ENCODE peak calls at places on chromosomes 16 and 17, in ten cellular contexts. One of them, this sample, is unnamed.
A peak's percentile ranks its signal among the peaks of the same experiment; 100 is the strongest.

GRCh38 chr16:425082-425718 is at the start of gene RAB11FIP3:
- DNase-seq in upper lobe of right lung: peak; percentile 92
- DNase-seq in ELR: peak; percentile 81
- DNase-seq in endothelial cell: peak; percentile 72
- DNase-seq in HAP-1: peak; percentile 87
- DNase-seq in T-helper 2 cell: peak; percentile 80
- DNase-seq in mesothelial cell of epicardium: peak; percentile 87
- DNase-seq in omental fat pad: peak; percentile 61
- DNase-seq in GM12878: peak; percentile 35
- DNase-seq in bronchial epithelial cell: peak; percentile 37
- DNase-seq in this sample: peak; percentile 79

GRCh38 chr16:29641561-29641960 is 21.5 kb upstream of the SPN start:
- DNase-seq in upper lobe of right lung: no peak
- DNase-seq in ELR: no peak
- DNase-seq in endothelial cell: no peak
- DNase-seq in HAP-1: no peak
- DNase-seq in T-helper 2 cell: no peak
- DNase-seq in mesothelial cell of epicardium: no peak
- DNase-seq in omental fat pad: no peak
- DNase-seq in GM12878: no peak
- DNase-seq in bronchial epithelial cell: no peak
- DNase-seq in this sample: no peak

GRCh38 chr17:67385122-67385988 is 8.3 kb downstream of the PITPNC1 start:
- DNase-seq in upper lobe of right lung: no peak
- DNase-seq in ELR: no peak
- DNase-seq in endothelial cell: no peak
- DNase-seq in HAP-1: no peak
- DNase-seq in T-helper 2 cell: no peak
- DNase-seq in mesothelial cell of epicardium: no peak
- DNase-seq in omental fat pad: no peak
- DNase-seq in GM12878: no peak
- DNase-seq in bronchial epithelial cell: no peak
- DNase-seq in this sample: no peak

GRCh38 chr17:36743130-36743529 is 141.7 kb downstream of the MRM1 start:
- DNase-seq in upper lobe of right lung: peak; percentile 79
- DNase-seq in ELR: no peak
- DNase-seq in endothelial cell: no peak
- DNase-seq in HAP-1: no peak
- DNase-seq in T-helper 2 cell: no peak
- DNase-seq in mesothelial cell of epicardium: no peak
- DNase-seq in omental fat pad: no peak
- DNase-seq in GM12878: no peak
- DNase-seq in bronchial epithelial cell: no peak
- DNase-seq in this sample: no peak

GRCh38 chr16:79651363-79651762 is 50.8 kb upstream of the MAF start:
- DNase-seq in upper lobe of right lung: no peak
- DNase-seq in ELR: no peak
- DNase-seq in endothelial cell: no peak
- DNase-seq in HAP-1: no peak
- DNase-seq in T-helper 2 cell: no peak
- DNase-seq in mesothelial cell of epicardium: no peak
- DNase-seq in omental fat pad: no peak
- DNase-seq in GM12878: no peak
- DNase-seq in bronchial epithelial cell: peak; percentile 91
- DNase-seq in this sample: no peak

GRCh38 chr17:44024271-44024663 is 9.5 kb upstream of the TMEM101 start:
- DNase-seq in upper lobe of right lung: no peak
- DNase-seq in ELR: no peak
- DNase-seq in endothelial cell: no peak
- DNase-seq in HAP-1: no peak
- DNase-seq in T-helper 2 cell: no peak
- DNase-seq in mesothelial cell of epicardium: no peak
- DNase-seq in omental fat pad: no peak
- DNase-seq in GM12878: no peak
- DNase-seq in bronchial epithelial cell: no peak
- DNase-seq in this sample: no peak

GRCh38 chr17:36816889-36817288 is 120.4 kb upstream of the LHX1 start:
- DNase-seq in upper lobe of right lung: no peak
- DNase-seq in ELR: no peak
- DNase-seq in endothelial cell: no peak
- DNase-seq in HAP-1: no peak
- DNase-seq in T-helper 2 cell: no peak
- DNase-seq in mesothelial cell of epicardium: no peak
- DNase-seq in omental fat pad: no peak
- DNase-seq in GM12878: no peak
- DNase-seq in bronchial epithelial cell: no peak
- DNase-seq in this sample: no peak

GRCh38 chr16:62882552-62883221 is 846.4 kb upstream of the CDH8 start:
- DNase-seq in upper lobe of right lung: no peak
- DNase-seq in ELR: no peak
- DNase-seq in endothelial cell: no peak
- DNase-seq in HAP-1: no peak
- DNase-seq in T-helper 2 cell: no peak
- DNase-seq in mesothelial cell of epicardium: no peak
- DNase-seq in omental fat pad: no peak
- DNase-seq in GM12878: no peak
- DNase-seq in bronchial epithelial cell: no peak
- DNase-seq in this sample: no peak

GRCh38 chr16:57187508-57187854 is 1.4 kb downstream of the RSPRY1 start:
- DNase-seq in upper lobe of right lung: no peak
- DNase-seq in ELR: no peak
- DNase-seq in endothelial cell: no peak
- DNase-seq in HAP-1: no peak
- DNase-seq in T-helper 2 cell: peak; percentile 4
- DNase-seq in mesothelial cell of epicardium: no peak
- DNase-seq in omental fat pad: no peak
- DNase-seq in GM12878: no peak
- DNase-seq in bronchial epithelial cell: no peak
- DNase-seq in this sample: no peak

GRCh38 chr17:1928976-1929375 is 96.2 kb downstream of the RTN4RL1 start:
- DNase-seq in upper lobe of right lung: no peak
- DNase-seq in ELR: no peak
- DNase-seq in endothelial cell: no peak
- DNase-seq in HAP-1: no peak
- DNase-seq in T-helper 2 cell: no peak
- DNase-seq in mesothelial cell of epicardium: no peak
- DNase-seq in omental fat pad: no peak
- DNase-seq in GM12878: no peak
- DNase-seq in bronchial epithelial cell: no peak
- DNase-seq in this sample: no peak

GRCh38 chr16:55568151-55568693 is 1.7 kb downstream of the CAPNS2 start:
- DNase-seq in upper lobe of right lung: no peak
- DNase-seq in ELR: no peak
- DNase-seq in endothelial cell: no peak
- DNase-seq in HAP-1: no peak
- DNase-seq in T-helper 2 cell: no peak
- DNase-seq in mesothelial cell of epicardium: no peak
- DNase-seq in omental fat pad: no peak
- DNase-seq in GM12878: no peak
- DNase-seq in bronchial epithelial cell: peak; percentile 99
- DNase-seq in this sample: peak; percentile 72

GRCh38 chr17:48553837-48554236 is 8.9 kb upstream of the HOXB2 start:
- DNase-seq in upper lobe of right lung: no peak
- DNase-seq in ELR: no peak
- DNase-seq in endothelial cell: no peak
- DNase-seq in HAP-1: no peak
- DNase-seq in T-helper 2 cell: no peak
- DNase-seq in mesothelial cell of epicardium: no peak
- DNase-seq in omental fat pad: no peak
- DNase-seq in GM12878: no peak
- DNase-seq in bronchial epithelial cell: no peak
- DNase-seq in this sample: no peak

GRCh38 chr17:38761612-38762011 is 9.1 kb downstream of the PSMB3 start:
- DNase-seq in upper lobe of right lung: no peak
- DNase-seq in ELR: peak; percentile 65
- DNase-seq in endothelial cell: peak; percentile 63
- DNase-seq in HAP-1: no peak
- DNase-seq in T-helper 2 cell: no peak
- DNase-seq in mesothelial cell of epicardium: no peak
- DNase-seq in omental fat pad: no peak
- DNase-seq in GM12878: no peak
- DNase-seq in bronchial epithelial cell: peak; percentile 36
- DNase-seq in this sample: no peak

GRCh38 chr16:4380131-4381063 is 8.7 kb downstream of the VASN start:
- DNase-seq in upper lobe of right lung: no peak
- DNase-seq in ELR: peak; percentile 31
- DNase-seq in endothelial cell: no peak
- DNase-seq in HAP-1: no peak
- DNase-seq in T-helper 2 cell: no peak
- DNase-seq in mesothelial cell of epicardium: no peak
- DNase-seq in omental fat pad: no peak
- DNase-seq in GM12878: no peak
- DNase-seq in bronchial epithelial cell: no peak
- DNase-seq in this sample: no peak

GRCh38 chr17:79315282-79316106 is 240.9 kb downstream of the ENGASE start:
- DNase-seq in upper lobe of right lung: no peak
- DNase-seq in ELR: no peak
- DNase-seq in endothelial cell: no peak
- DNase-seq in HAP-1: no peak
- DNase-seq in T-helper 2 cell: no peak
- DNase-seq in mesothelial cell of epicardium: no peak
- DNase-seq in omental fat pad: no peak
- DNase-seq in GM12878: no peak
- DNase-seq in bronchial epithelial cell: no peak
- DNase-seq in this sample: no peak

GRCh38 chr17:8117367-8117979 is 841 bp downstream of the ALOXE3 start:
- DNase-seq in upper lobe of right lung: no peak
- DNase-seq in ELR: peak; percentile 19
- DNase-seq in endothelial cell: no peak
- DNase-seq in HAP-1: no peak
- DNase-seq in T-helper 2 cell: no peak
- DNase-seq in mesothelial cell of epicardium: no peak
- DNase-seq in omental fat pad: no peak
- DNase-seq in GM12878: no peak
- DNase-seq in bronchial epithelial cell: no peak
- DNase-seq in this sample: no peak

GRCh38 chr16:67833035-67833417 is 9.1 kb upstream of the THAP11 start:
- DNase-seq in upper lobe of right lung: no peak
- DNase-seq in ELR: peak; percentile 91
- DNase-seq in endothelial cell: no peak
- DNase-seq in HAP-1: no peak
- DNase-seq in T-helper 2 cell: no peak
- DNase-seq in mesothelial cell of epicardium: no peak
- DNase-seq in omental fat pad: no peak
- DNase-seq in GM12878: no peak
- DNase-seq in bronchial epithelial cell: peak; percentile 82
- DNase-seq in this sample: no peak

GRCh38 chr16:50011707-50012106 is 13.3 kb upstream of the CNEP1R1 start:
- DNase-seq in upper lobe of right lung: no peak
- DNase-seq in ELR: no peak
- DNase-seq in endothelial cell: no peak
- DNase-seq in HAP-1: no peak
- DNase-seq in T-helper 2 cell: no peak
- DNase-seq in mesothelial cell of epicardium: no peak
- DNase-seq in omental fat pad: no peak
- DNase-seq in GM12878: no peak
- DNase-seq in bronchial epithelial cell: peak; percentile 17
- DNase-seq in this sample: no peak

GRCh38 chr16:75402174-75402820 is 31.0 kb downstream of the CFDP1 start:
- DNase-seq in upper lobe of right lung: no peak
- DNase-seq in ELR: peak; percentile 31
- DNase-seq in endothelial cell: no peak
- DNase-seq in HAP-1: no peak
- DNase-seq in T-helper 2 cell: no peak
- DNase-seq in mesothelial cell of epicardium: no peak
- DNase-seq in omental fat pad: no peak
- DNase-seq in GM12878: no peak
- DNase-seq in bronchial epithelial cell: peak; percentile 82
- DNase-seq in this sample: no peak

GRCh38 chr16:87828071-87828971 is 41.0 kb downstream of the SLC7A5 start:
- DNase-seq in upper lobe of right lung: no peak
- DNase-seq in ELR: no peak
- DNase-seq in endothelial cell: no peak
- DNase-seq in HAP-1: no peak
- DNase-seq in T-helper 2 cell: peak; percentile 31
- DNase-seq in mesothelial cell of epicardium: no peak
- DNase-seq in omental fat pad: no peak
- DNase-seq in GM12878: no peak
- DNase-seq in bronchial epithelial cell: peak; percentile 23
- DNase-seq in this sample: peak; percentile 83

GRCh38 chr17:81064746-81065475 is 30.0 kb downstream of the BAIAP2 start:
- DNase-seq in upper lobe of right lung: no peak
- DNase-seq in ELR: no peak
- DNase-seq in endothelial cell: no peak
- DNase-seq in HAP-1: no peak
- DNase-seq in T-helper 2 cell: no peak
- DNase-seq in mesothelial cell of epicardium: no peak
- DNase-seq in omental fat pad: no peak
- DNase-seq in GM12878: no peak
- DNase-seq in bronchial epithelial cell: peak; percentile 75
- DNase-seq in this sample: no peak

GRCh38 chr17:50279181-50279526 is 4.9 kb downstream of the TMEM92 start:
- DNase-seq in upper lobe of right lung: no peak
- DNase-seq in ELR: peak; percentile 75
- DNase-seq in endothelial cell: no peak
- DNase-seq in HAP-1: no peak
- DNase-seq in T-helper 2 cell: no peak
- DNase-seq in mesothelial cell of epicardium: no peak
- DNase-seq in omental fat pad: no peak
- DNase-seq in GM12878: no peak
- DNase-seq in bronchial epithelial cell: peak; percentile 49
- DNase-seq in this sample: peak; percentile 77

GRCh38 chr16:11597737-11598136 is 11.0 kb upstream of the LITAF start:
- DNase-seq in upper lobe of right lung: peak; percentile 52
- DNase-seq in ELR: no peak
- DNase-seq in endothelial cell: no peak
- DNase-seq in HAP-1: no peak
- DNase-seq in T-helper 2 cell: no peak
- DNase-seq in mesothelial cell of epicardium: peak; percentile 46
- DNase-seq in omental fat pad: no peak
- DNase-seq in GM12878: no peak
- DNase-seq in bronchial epithelial cell: no peak
- DNase-seq in this sample: no peak

GRCh38 chr16:83137326-83137770 is 510.6 kb downstream of the CDH13 start:
- DNase-seq in upper lobe of right lung: no peak
- DNase-seq in ELR: peak; percentile 83
- DNase-seq in endothelial cell: no peak
- DNase-seq in HAP-1: no peak
- DNase-seq in T-helper 2 cell: peak; percentile 26
- DNase-seq in mesothelial cell of epicardium: no peak
- DNase-seq in omental fat pad: no peak
- DNase-seq in GM12878: no peak
- DNase-seq in bronchial epithelial cell: peak; percentile 56
- DNase-seq in this sample: no peak